ENCODE peak calls at places on chromosomes 13 and 19, in seven cellular contexts. One of them, this sample, is unnamed.

GRCh38 chr13:72985610-72986009 is 73.2 kb upstream of the KLF5 start:
- DNase-seq in RCC 7860: no peak
- DNase-seq in AML-193: no peak
- DNase-seq in CD8-positive, alpha-beta T cell: no peak
- DNase-seq in transverse colon: no peak
- DNase-seq in GM18507: no peak
- DNase-seq in GM20000: no peak
- DNase-seq in this sample: no peak

GRCh38 chr19:30332445-30333234 is 39.5 kb upstream of the ZNF536 start:
- DNase-seq in CD8-positive, alpha-beta T cell: no peak
- DNase-seq in GM20000: no peak
- DNase-seq in RCC 7860: no peak
- DNase-seq in transverse colon: no peak
- DNase-seq in AML-193: no peak
- DNase-seq in GM18507: no peak
- DNase-seq in this sample: no peak

GRCh38 chr13:66586489-66586888 is 643.6 kb downstream of the PCDH9 start:
- DNase-seq in GM20000: no peak
- DNase-seq in CD8-positive, alpha-beta T cell: no peak
- DNase-seq in GM18507: no peak
- DNase-seq in transverse colon: no peak
- DNase-seq in RCC 7860: no peak
- DNase-seq in AML-193: peak; percentile 75
- DNase-seq in this sample: no peak

GRCh38 chr13:98475521-98475920 is 101.4 kb downstream of the STK24 start:
- DNase-seq in CD8-positive, alpha-beta T cell: no peak
- DNase-seq in transverse colon: no peak
- DNase-seq in RCC 7860: no peak
- DNase-seq in AML-193: no peak
- DNase-seq in GM20000: no peak
- DNase-seq in GM18507: no peak
- DNase-seq in this sample: no peak

GRCh38 chr13:45464141-45464686 is 525 bp upstream of the COG3 start:
- DNase-seq in CD8-positive, alpha-beta T cell: no peak
- DNase-seq in GM18507: no peak
- DNase-seq in AML-193: no peak
- DNase-seq in RCC 7860: no peak
- DNase-seq in transverse colon: peak; percentile 11
- DNase-seq in GM20000: no peak
- DNase-seq in this sample: no peak

GRCh38 chr19:29294343-29294811 is 81.4 kb upstream of the UQCRFS1 start:
- DNase-seq in RCC 7860: peak; percentile 58
- DNase-seq in GM18507: no peak
- DNase-seq in CD8-positive, alpha-beta T cell: no peak
- DNase-seq in GM20000: no peak
- DNase-seq in AML-193: no peak
- DNase-seq in transverse colon: no peak
- DNase-seq in this sample: no peak

GRCh38 chr19:56639217-56639616 is 3.7 kb upstream of the SMIM17 start:
- DNase-seq in GM20000: no peak
- DNase-seq in AML-193: peak; percentile 25
- DNase-seq in RCC 7860: no peak
- DNase-seq in transverse colon: no peak
- DNase-seq in CD8-positive, alpha-beta T cell: no peak
- DNase-seq in GM18507: no peak
- DNase-seq in this sample: no peak

GRCh38 chr19:57633832-57634131 is 814 bp downstream of the ZNF211 start:
- DNase-seq in AML-193: no peak
- DNase-seq in GM18507: no peak
- DNase-seq in RCC 7860: no peak
- DNase-seq in CD8-positive, alpha-beta T cell: no peak
- DNase-seq in transverse colon: no peak
- DNase-seq in GM20000: no peak
- DNase-seq in this sample: no peak

GRCh38 chr13:92967923-92968322 is 258.7 kb upstream of the GPC6 start:
- DNase-seq in transverse colon: no peak
- DNase-seq in AML-193: no peak
- DNase-seq in RCC 7860: no peak
- DNase-seq in GM18507: no peak
- DNase-seq in GM20000: no peak
- DNase-seq in CD8-positive, alpha-beta T cell: no peak
- DNase-seq in this sample: no peak

GRCh38 chr19:38656171-38656981 is 8.9 kb downstream of the ACTN4 start:
- DNase-seq in AML-193: peak; percentile 46
- DNase-seq in transverse colon: no peak
- DNase-seq in GM20000: no peak
- DNase-seq in GM18507: no peak
- DNase-seq in CD8-positive, alpha-beta T cell: peak; percentile 69
- DNase-seq in RCC 7860: peak; percentile 42
- DNase-seq in this sample: no peak

GRCh38 chr13:106865706-106866288 is 297.9 kb upstream of the ARGLU1 start:
- DNase-seq in transverse colon: no peak
- DNase-seq in RCC 7860: no peak
- DNase-seq in GM20000: no peak
- DNase-seq in CD8-positive, alpha-beta T cell: no peak
- DNase-seq in GM18507: no peak
- DNase-seq in AML-193: no peak
- DNase-seq in this sample: no peak

GRCh38 chr13:105904034-105904742 is 631.3 kb downstream of the EFNB2 start:
- DNase-seq in RCC 7860: no peak
- DNase-seq in transverse colon: peak; percentile 38
- DNase-seq in GM18507: no peak
- DNase-seq in AML-193: no peak
- DNase-seq in GM20000: no peak
- DNase-seq in CD8-positive, alpha-beta T cell: no peak
- DNase-seq in this sample: no peak

GRCh38 chr19:16185925-16186234 is 670 bp downstream of the FAM32A start:
- DNase-seq in GM20000: no peak
- DNase-seq in CD8-positive, alpha-beta T cell: no peak
- DNase-seq in transverse colon: no peak
- DNase-seq in GM18507: no peak
- DNase-seq in AML-193: peak; percentile 40
- DNase-seq in RCC 7860: no peak
- DNase-seq in this sample: peak; percentile 54

GRCh38 chr13:101522607-101523006 is 70.1 kb downstream of the ITGBL1 start:
- DNase-seq in GM18507: no peak
- DNase-seq in AML-193: no peak
- DNase-seq in transverse colon: no peak
- DNase-seq in CD8-positive, alpha-beta T cell: no peak
- DNase-seq in GM20000: no peak
- DNase-seq in RCC 7860: no peak
- DNase-seq in this sample: no peak

GRCh38 chr19:50475736-50476223 is 527 bp upstream of the EMC10 start:
- DNase-seq in AML-193: no peak
- DNase-seq in GM20000: no peak
- DNase-seq in GM18507: no peak
- DNase-seq in transverse colon: no peak
- DNase-seq in CD8-positive, alpha-beta T cell: no peak
- DNase-seq in RCC 7860: no peak
- DNase-seq in this sample: no peak

GRCh38 chr19:45200614-45201013 is 22.0 kb downstream of the BLOC1S3 start:
- DNase-seq in CD8-positive, alpha-beta T cell: no peak
- DNase-seq in transverse colon: no peak
- DNase-seq in AML-193: no peak
- DNase-seq in GM20000: no peak
- DNase-seq in RCC 7860: no peak
- DNase-seq in GM18507: no peak
- DNase-seq in this sample: no peak

GRCh38 chr13:105442941-105443340 is 1092.5 kb downstream of the EFNB2 start:
- DNase-seq in GM18507: no peak
- DNase-seq in CD8-positive, alpha-beta T cell: no peak
- DNase-seq in GM20000: no peak
- DNase-seq in RCC 7860: peak; percentile 98
- DNase-seq in transverse colon: no peak
- DNase-seq in AML-193: no peak
- DNase-seq in this sample: no peak

GRCh38 chr13:110726726-110727125 is 13.2 kb downstream of the ING1 start:
- DNase-seq in transverse colon: peak; percentile 34
- DNase-seq in RCC 7860: no peak
- DNase-seq in GM20000: peak; percentile 45
- DNase-seq in GM18507: no peak
- DNase-seq in AML-193: no peak
- DNase-seq in CD8-positive, alpha-beta T cell: peak; percentile 59
- DNase-seq in this sample: peak; percentile 34

GRCh38 chr13:38308736-38309135 is 40.9 kb upstream of the UFM1 start:
- DNase-seq in GM20000: no peak
- DNase-seq in GM18507: no peak
- DNase-seq in transverse colon: no peak
- DNase-seq in RCC 7860: peak; percentile 40
- DNase-seq in AML-193: no peak
- DNase-seq in CD8-positive, alpha-beta T cell: no peak
- DNase-seq in this sample: no peak

GRCh38 chr13:105908581-105908980 is 626.9 kb downstream of the EFNB2 start:
- DNase-seq in transverse colon: no peak
- DNase-seq in GM20000: no peak
- DNase-seq in GM18507: no peak
- DNase-seq in RCC 7860: peak; percentile 50
- DNase-seq in CD8-positive, alpha-beta T cell: no peak
- DNase-seq in AML-193: no peak
- DNase-seq in this sample: no peak

GRCh38 chr19:29404015-29404414 is 121.8 kb upstream of the VSTM2B start:
- DNase-seq in transverse colon: no peak
- DNase-seq in GM18507: no peak
- DNase-seq in GM20000: no peak
- DNase-seq in RCC 7860: no peak
- DNase-seq in AML-193: no peak
- DNase-seq in CD8-positive, alpha-beta T cell: no peak
- DNase-seq in this sample: no peak

GRCh38 chr13:99386495-99386894 is 79.3 kb upstream of the GPR183 start:
- DNase-seq in RCC 7860: no peak
- DNase-seq in GM20000: no peak
- DNase-seq in CD8-positive, alpha-beta T cell: no peak
- DNase-seq in transverse colon: no peak
- DNase-seq in AML-193: no peak
- DNase-seq in GM18507: no peak
- DNase-seq in this sample: no peak

GRCh38 chr19:38433268-38433733 is at the start of gene RYR1:
- DNase-seq in GM18507: peak; percentile 48
- DNase-seq in RCC 7860: no peak
- DNase-seq in CD8-positive, alpha-beta T cell: peak; percentile 39
- DNase-seq in AML-193: no peak
- DNase-seq in transverse colon: peak; percentile 40
- DNase-seq in GM20000: peak; percentile 82
- DNase-seq in this sample: peak; percentile 89

GRCh38 chr13:31824705-31825512 is 85.6 kb downstream of the RXFP2 start:
- DNase-seq in transverse colon: no peak
- DNase-seq in AML-193: peak; percentile 71
- DNase-seq in CD8-positive, alpha-beta T cell: no peak
- DNase-seq in RCC 7860: no peak
- DNase-seq in GM18507: no peak
- DNase-seq in GM20000: peak; percentile 18
- DNase-seq in this sample: no peak

GRCh38 chr19:16660763-16661479 is at the start of gene TMEM38A:
- DNase-seq in CD8-positive, alpha-beta T cell: peak; percentile 36
- DNase-seq in AML-193: no peak
- DNase-seq in GM20000: peak; percentile 83
- DNase-seq in RCC 7860: no peak
- DNase-seq in GM18507: no peak
- DNase-seq in transverse colon: peak; percentile 75
- DNase-seq in this sample: peak; percentile 67

GRCh38 chr19:48135411-48135810 is 24.8 kb upstream of the PLA2G4C start:
- DNase-seq in GM20000: no peak
- DNase-seq in transverse colon: no peak
- DNase-seq in CD8-positive, alpha-beta T cell: no peak
- DNase-seq in GM18507: no peak
- DNase-seq in AML-193: no peak
- DNase-seq in RCC 7860: no peak
- DNase-seq in this sample: peak; percentile 21

GRCh38 chr13:40273173-40274000 is 393.1 kb downstream of the FOXO1 start:
- DNase-seq in transverse colon: no peak
- DNase-seq in GM18507: no peak
- DNase-seq in RCC 7860: no peak
- DNase-seq in AML-193: no peak
- DNase-seq in CD8-positive, alpha-beta T cell: no peak
- DNase-seq in GM20000: no peak
- DNase-seq in this sample: no peak

GRCh38 chr13:112756081-112756480 is 66.2 kb downstream of the ATP11A start:
- DNase-seq in CD8-positive, alpha-beta T cell: no peak
- DNase-seq in transverse colon: no peak
- DNase-seq in GM18507: no peak
- DNase-seq in RCC 7860: no peak
- DNase-seq in GM20000: no peak
- DNase-seq in AML-193: no peak
- DNase-seq in this sample: no peak

GRCh38 chr13:42484396-42484795 is 89.6 kb upstream of the TNFSF11 start:
- DNase-seq in AML-193: no peak
- DNase-seq in CD8-positive, alpha-beta T cell: no peak
- DNase-seq in RCC 7860: no peak
- DNase-seq in GM20000: no peak
- DNase-seq in transverse colon: no peak
- DNase-seq in GM18507: no peak
- DNase-seq in this sample: no peak

GRCh38 chr13:111909501-111909900 is 157.4 kb upstream of the SOX1 start:
- DNase-seq in GM18507: no peak
- DNase-seq in transverse colon: no peak
- DNase-seq in AML-193: no peak
- DNase-seq in RCC 7860: no peak
- DNase-seq in CD8-positive, alpha-beta T cell: no peak
- DNase-seq in GM20000: no peak
- DNase-seq in this sample: no peak

GRCh38 chr13:61463027-61463426 is 47.4 kb upstream of the PCDH20 start:
- DNase-seq in CD8-positive, alpha-beta T cell: no peak
- DNase-seq in RCC 7860: no peak
- DNase-seq in transverse colon: no peak
- DNase-seq in AML-193: no peak
- DNase-seq in GM20000: no peak
- DNase-seq in GM18507: no peak
- DNase-seq in this sample: no peak

GRCh38 chr19:6674868-6675305 is 4.9 kb upstream of the TNFSF14 start:
- DNase-seq in GM20000: peak; percentile 90
- DNase-seq in CD8-positive, alpha-beta T cell: peak; percentile 86
- DNase-seq in RCC 7860: peak; percentile 60
- DNase-seq in transverse colon: peak; percentile 67
- DNase-seq in AML-193: peak; percentile 85
- DNase-seq in GM18507: peak; percentile 75
- DNase-seq in this sample: peak; percentile 26